ENCODE peak calls at places on chromosome 19, in five cellular contexts. Y, W, G, O and U are unnamed samples.
A peak's percentile ranks its signal among the peaks of the same experiment; 100 is the strongest.

GRCh38 chr19:17817668-17818363 is 3.5 kb downstream of the INSL3 start:
- DNase-seq in Y (no peak), W (no peak), G (no peak), O (no peak), U (no peak)

GRCh38 chr19:10520652-10521318 is 3.5 kb upstream of the S1PR5 start:
- DNase-seq in Y (no peak), W (peak; percentile 73), G (no peak), O (no peak), U (peak; percentile 90)

GRCh38 chr19:30116984-30117555 is 175.0 kb downstream of the URI1 start:
- DNase-seq in Y (no peak), W (no peak), G (no peak), O (no peak), U (no peak)

GRCh38 chr19:39297931-39298634 is 1.9 kb downstream of the IFNL1 start:
- DNase-seq in Y (peak; percentile 46), W (peak; percentile 40), G (no peak), O (no peak), U (no peak)

GRCh38 chr19:1171755-1172352 is 2.2 kb downstream of the SBNO2 start:
- DNase-seq in Y (no peak), W (peak; percentile 32), G (no peak), O (peak; percentile 10), U (no peak)

GRCh38 chr19:10368101-10368803 is 12.1 kb downstream of the TYK2 start:
- DNase-seq in Y (no peak), W (no peak), G (no peak), O (no peak), U (no peak)

GRCh38 chr19:18157465-18158063 is 4.6 kb downstream of the PIK3R2 start:
- DNase-seq in Y (no peak), W (no peak), G (no peak), O (no peak), U (no peak)

GRCh38 chr19:10701955-10702307 is 692 bp downstream of the QTRT1 start:
- DNase-seq in Y (peak; percentile 27), W (no peak), G (no peak), O (no peak), U (no peak)

GRCh38 chr19:30314805-30315155 is 57.4 kb upstream of the ZNF536 start:
- DNase-seq in Y (no peak), W (no peak), G (no peak), O (no peak), U (no peak)

GRCh38 chr19:6459356-6460098 is at the start of gene SLC25A23:
- DNase-seq in Y (peak; percentile 83), W (peak; percentile 74), G (peak; percentile 64), O (peak; percentile 62), U (peak; percentile 92)

GRCh38 chr19:49061445-49061844 is 3.2 kb downstream of the NTF4 start:
- DNase-seq in Y (no peak), W (no peak), G (no peak), O (no peak), U (no peak)

GRCh38 chr19:5826531-5827341 is 12.8 kb downstream of the FUT6 start:
- DNase-seq in Y (peak; percentile 88), W (peak; percentile 78), G (no peak), O (peak; percentile 70), U (no peak)

GRCh38 chr19:3507371-3508120 is 1.4 kb downstream of the FZR1 start:
- DNase-seq in Y (peak; percentile 46), W (peak; percentile 35), G (no peak), O (no peak), U (no peak)

GRCh38 chr19:33290082-33290815 is 12.1 kb downstream of the CEBPA start:
- DNase-seq in Y (no peak), W (no peak), G (no peak), O (no peak), U (no peak)

GRCh38 chr19:30722236-30722635 is 350.1 kb downstream of the ZNF536 start:
- DNase-seq in Y (no peak), W (no peak), G (no peak), O (no peak), U (no peak)

GRCh38 chr19:23522431-23522830 is 127.2 kb upstream of the ZNF91 start:
- DNase-seq in Y (no peak), W (no peak), G (no peak), O (no peak), U (no peak)

GRCh38 chr19:40600086-40600917 is 867 bp upstream of the LTBP4 start:
- DNase-seq in Y (no peak), W (no peak), G (no peak), O (peak; percentile 75), U (peak; percentile 91)

GRCh38 chr19:43700368-43701015 is 15.4 kb upstream of the IRGC start:
- DNase-seq in Y (peak; percentile 51), W (peak; percentile 40), G (peak; percentile 84), O (peak; percentile 74), U (peak; percentile 87)

GRCh38 chr19:19062454-19063182 is 1.2 kb upstream of the SLC25A42 start:
- DNase-seq in Y (no peak), W (no peak), G (peak; percentile 63), O (no peak), U (no peak)

GRCh38 chr19:5397804-5398692 is 57.2 kb upstream of the ZNRF4 start:
- DNase-seq in Y (no peak), W (no peak), G (no peak), O (no peak), U (no peak)

GRCh38 chr19:536881-537404 is 5.4 kb downstream of the CDC34 start:
- DNase-seq in Y (no peak), W (no peak), G (no peak), O (no peak), U (no peak)

GRCh38 chr19:23971598-23971997 is 56.9 kb downstream of the ZNF726 start:
- DNase-seq in Y (no peak), W (no peak), G (no peak), O (no peak), U (no peak)

GRCh38 chr19:44785271-44785670 is 7.6 kb downstream of the CBLC start:
- DNase-seq in Y (no peak), W (no peak), G (no peak), O (no peak), U (no peak)

DNA sequence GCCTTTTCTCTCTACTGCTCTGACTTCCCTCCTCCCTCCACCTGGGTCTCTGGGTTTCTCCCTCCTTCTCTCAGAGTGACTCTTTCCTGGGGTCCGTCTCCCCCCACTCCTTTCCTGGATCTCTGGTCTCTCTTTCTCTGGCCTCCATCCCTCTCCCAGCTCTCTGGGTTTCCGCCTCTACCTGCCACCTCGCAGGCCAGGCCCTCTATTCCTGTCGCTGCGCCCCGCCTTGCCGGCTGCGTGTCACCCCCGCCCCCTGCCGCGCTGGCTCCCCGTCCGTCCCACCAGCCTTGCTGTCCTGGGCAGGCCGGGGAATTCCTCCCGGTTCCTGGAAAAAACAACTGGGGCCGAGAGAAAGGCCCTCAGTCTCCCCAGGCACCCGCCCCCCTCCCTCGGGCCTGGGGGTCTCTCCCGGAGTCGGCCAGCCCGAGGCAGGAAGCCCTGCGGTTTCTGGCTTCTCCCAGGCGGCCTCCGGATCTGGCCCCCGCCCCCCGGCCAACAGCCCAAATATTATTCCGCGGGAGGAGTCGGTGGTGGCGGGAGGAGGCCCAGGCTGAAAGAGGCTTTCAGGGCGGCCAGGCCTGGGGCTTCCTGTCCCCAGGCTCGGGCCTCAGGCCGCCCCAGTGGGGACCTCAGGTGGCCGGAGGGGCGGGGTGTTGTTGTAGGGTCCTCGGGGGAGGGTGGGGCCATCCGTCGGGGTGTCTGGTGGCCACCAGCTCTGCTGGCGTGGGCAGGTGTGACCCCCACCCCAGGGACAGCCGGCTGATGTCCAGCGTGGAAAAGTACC is 9.3 kb downstream of the IRF2BP1 start:
- DNase-seq in Y (peak; percentile 57), W (peak; percentile 82), G (peak; percentile 16), O (peak; percentile 63), U (no peak)
- TF ChIP-seq POLR2A in Y (peak; percentile 54), W (no peak), G (no peak), O (no peak), U (no peak)

DNA sequence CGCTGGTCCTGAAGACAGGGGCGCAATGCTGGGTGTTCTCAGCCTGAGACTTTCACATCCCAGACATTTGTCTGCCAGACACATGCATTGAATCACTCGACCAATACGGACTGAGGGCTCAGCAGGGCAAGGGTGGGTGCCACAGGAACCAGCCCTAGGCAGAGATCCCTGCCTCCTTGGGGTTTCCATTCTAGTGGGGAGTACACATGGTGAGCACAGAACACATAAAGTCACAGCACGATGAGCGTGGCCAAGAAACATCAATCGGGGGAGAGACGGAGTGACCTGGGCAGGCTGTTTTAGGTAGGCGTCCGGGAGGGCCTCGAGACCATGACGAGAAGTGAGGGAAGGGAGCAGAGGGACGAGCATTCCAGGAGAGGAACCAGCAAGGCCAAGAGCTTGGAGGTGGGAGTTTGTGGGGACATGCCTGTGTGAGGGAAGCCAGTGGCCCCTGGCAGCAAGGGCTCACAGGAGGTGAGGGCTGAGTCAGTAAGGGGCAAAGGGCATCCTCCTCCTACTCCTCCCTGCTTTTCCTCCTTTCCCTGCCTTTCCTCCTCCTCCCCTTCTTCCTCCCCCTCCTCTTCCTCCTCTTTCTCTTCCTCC is 126.3 kb upstream of the PEG3 start:
- DNase-seq in Y (no peak), W (no peak), G (no peak), O (no peak), U (no peak)
- TF ChIP-seq POLR2A in Y (no peak), W (no peak), G (no peak), O (no peak), U (no peak)

GRCh38 chr19:12294308-12295158 is at the start of gene ZNF44:
- DNase-seq in Y (peak; percentile 99), W (peak; percentile 99), G (peak; percentile 91), O (peak; percentile 99), U (peak; percentile 99)

GRCh38 chr19:12295191-12295590 is 508 bp upstream of the ZNF44 start:
- DNase-seq in Y (no peak), W (no peak), G (no peak), O (no peak), U (no peak)

GRCh38 chr19:12289790-12290065 is 5.0 kb downstream of the ZNF44 start:
- DNase-seq in Y (no peak), W (no peak), G (no peak), O (no peak), U (no peak)

DNA sequence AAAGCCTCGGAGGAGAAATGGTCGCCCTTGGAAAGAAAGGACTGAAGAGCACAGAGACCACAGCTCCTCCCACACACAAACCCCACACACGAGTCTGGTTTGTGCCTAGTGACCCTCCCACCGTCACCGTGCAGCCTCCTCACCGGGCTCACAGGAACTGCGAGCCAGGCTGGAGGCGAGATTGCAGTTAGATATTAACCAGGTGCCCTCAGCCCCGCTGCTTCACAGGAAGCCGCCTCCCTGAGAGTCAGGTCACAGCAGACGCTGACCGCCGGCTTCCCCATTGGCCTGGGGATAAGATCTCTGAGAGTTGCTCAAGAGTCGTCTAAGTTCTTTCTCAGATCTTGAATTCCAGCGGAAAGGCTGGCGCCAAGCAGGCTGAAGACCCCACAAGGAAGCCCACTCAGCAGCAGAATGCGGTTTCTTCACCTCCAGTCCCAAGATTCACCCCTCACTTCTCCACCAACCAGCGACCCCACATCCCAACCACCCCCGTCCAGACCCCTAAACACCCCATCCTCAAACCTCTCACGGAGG is 844 bp downstream of the ZNF44 start:
- DNase-seq in Y (peak; percentile 92), W (peak; percentile 92), G (peak; percentile 46), O (peak; percentile 53), U (peak; percentile 92)
- TF ChIP-seq POLR2A in Y (peak; percentile 66), W (no peak), G (no peak), O (no peak), U (no peak)

GRCh38 chr19:35246466-35247096 is 2.2 kb upstream of the LSR start:
- DNase-seq in Y (no peak), W (no peak), G (no peak), O (no peak), U (no peak)
- TF ChIP-seq POLR2A in Y (no peak), W (no peak), G (no peak), O (no peak), U (no peak)